ENCODE peak calls at places on chromosome 1, in eight cellular contexts. One of them, this sample, is unnamed.

GRCh38 chr1:54380285-54380882 is 25.8 kb downstream of the SSBP3 start:
- DNase-seq in HCT116: no peak
- DNase-seq in mammary epithelial cell: no peak
- DNase-seq in GM23248: no peak
- DNase-seq in K562: no peak
- DNase-seq in fibroblast of lung: no peak
- DNase-seq in SK-N-SH: no peak
- DNase-seq in IMR-90: no peak
- DNase-seq in this sample: no peak

GRCh38 chr1:54643736-54644135 is 2.1 kb downstream of the MROH7 start:
- DNase-seq in HCT116: no peak
- DNase-seq in mammary epithelial cell: no peak
- DNase-seq in GM23248: peak; percentile 15
- DNase-seq in K562: peak; percentile 6
- DNase-seq in fibroblast of lung: no peak
- DNase-seq in SK-N-SH: no peak
- DNase-seq in IMR-90: no peak
- DNase-seq in this sample: no peak

GRCh38 chr1:211951856-211952255 is 83.5 kb downstream of the INTS7 start:
- DNase-seq in HCT116: peak; percentile 28
- DNase-seq in mammary epithelial cell: peak; percentile 95
- DNase-seq in GM23248: peak; percentile 59
- DNase-seq in K562: no peak
- DNase-seq in fibroblast of lung: peak; percentile 11
- DNase-seq in SK-N-SH: no peak
- DNase-seq in IMR-90: peak; percentile 74
- DNase-seq in this sample: no peak

GRCh38 chr1:233614173-233614742 is 352 bp downstream of the KCNK1 start:
- DNase-seq in HCT116: peak; percentile 29
- DNase-seq in mammary epithelial cell: peak; percentile 70
- DNase-seq in GM23248: peak; percentile 84
- DNase-seq in K562: peak; percentile 35
- DNase-seq in fibroblast of lung: peak; percentile 32
- DNase-seq in SK-N-SH: no peak
- DNase-seq in IMR-90: peak; percentile 19
- DNase-seq in this sample: no peak

GRCh38 chr1:47996406-47997226 is 569 bp downstream of the TRABD2B start:
- DNase-seq in HCT116: no peak
- DNase-seq in mammary epithelial cell: no peak
- DNase-seq in GM23248: peak; percentile 38
- DNase-seq in K562: no peak
- DNase-seq in fibroblast of lung: no peak
- DNase-seq in SK-N-SH: peak; percentile 77
- DNase-seq in IMR-90: no peak
- DNase-seq in this sample: no peak

GRCh38 chr1:236132420-236133046 is 9.8 kb upstream of the GPR137B start:
- DNase-seq in HCT116: no peak
- DNase-seq in mammary epithelial cell: no peak
- DNase-seq in GM23248: no peak
- DNase-seq in K562: no peak
- DNase-seq in fibroblast of lung: no peak
- DNase-seq in SK-N-SH: no peak
- DNase-seq in IMR-90: no peak
- DNase-seq in this sample: no peak

GRCh38 chr1:54792686-54793282 is 8.3 kb downstream of the TTC22 start:
- DNase-seq in HCT116: no peak
- DNase-seq in mammary epithelial cell: no peak
- DNase-seq in GM23248: no peak
- DNase-seq in K562: no peak
- DNase-seq in fibroblast of lung: no peak
- DNase-seq in SK-N-SH: peak; percentile 93
- DNase-seq in IMR-90: no peak
- DNase-seq in this sample: no peak

GRCh38 chr1:178693368-178693767 is 31.7 kb upstream of the RALGPS2 start:
- DNase-seq in HCT116: peak; percentile 21
- DNase-seq in mammary epithelial cell: no peak
- DNase-seq in GM23248: peak; percentile 41
- DNase-seq in K562: no peak
- DNase-seq in fibroblast of lung: peak; percentile 38
- DNase-seq in SK-N-SH: no peak
- DNase-seq in IMR-90: peak; percentile 22
- DNase-seq in this sample: no peak

GRCh38 chr1:80251591-80251990 is 1245.1 kb upstream of the ADGRL4 start:
- DNase-seq in HCT116: no peak
- DNase-seq in mammary epithelial cell: no peak
- DNase-seq in GM23248: no peak
- DNase-seq in K562: no peak
- DNase-seq in fibroblast of lung: peak; percentile 21
- DNase-seq in SK-N-SH: no peak
- DNase-seq in IMR-90: no peak
- DNase-seq in this sample: no peak

GRCh38 chr1:154422521-154422920 is 17.4 kb downstream of the IL6R start:
- DNase-seq in HCT116: no peak
- DNase-seq in mammary epithelial cell: peak; percentile 69
- DNase-seq in GM23248: no peak
- DNase-seq in K562: no peak
- DNase-seq in fibroblast of lung: no peak
- DNase-seq in SK-N-SH: no peak
- DNase-seq in IMR-90: no peak
- DNase-seq in this sample: no peak

GRCh38 chr1:26531651-26532131 is 2.1 kb downstream of the RPS6KA1 start:
- DNase-seq in HCT116: no peak
- DNase-seq in mammary epithelial cell: peak; percentile 69
- DNase-seq in GM23248: no peak
- DNase-seq in K562: no peak
- DNase-seq in fibroblast of lung: no peak
- DNase-seq in SK-N-SH: peak; percentile 13
- DNase-seq in IMR-90: no peak
- DNase-seq in this sample: no peak

GRCh38 chr1:26697978-26698849 is 2.4 kb downstream of the ARID1A start:
- DNase-seq in HCT116: peak; percentile 80
- DNase-seq in mammary epithelial cell: peak; percentile 93
- DNase-seq in GM23248: peak; percentile 94
- DNase-seq in K562: peak; percentile 52
- DNase-seq in fibroblast of lung: peak; percentile 97
- DNase-seq in SK-N-SH: peak; percentile 76
- DNase-seq in IMR-90: peak; percentile 99
- DNase-seq in this sample: peak; percentile 84

GRCh38 chr1:210657806-210658205 is 329.1 kb downstream of the HHAT start:
- DNase-seq in HCT116: no peak
- DNase-seq in mammary epithelial cell: no peak
- DNase-seq in GM23248: no peak
- DNase-seq in K562: no peak
- DNase-seq in fibroblast of lung: no peak
- DNase-seq in SK-N-SH: no peak
- DNase-seq in IMR-90: no peak
- DNase-seq in this sample: no peak

GRCh38 chr1:204977327-204977726 is 65.7 kb upstream of the CNTN2 start:
- DNase-seq in HCT116: no peak
- DNase-seq in mammary epithelial cell: no peak
- DNase-seq in GM23248: no peak
- DNase-seq in K562: no peak
- DNase-seq in fibroblast of lung: no peak
- DNase-seq in SK-N-SH: no peak
- DNase-seq in IMR-90: no peak
- DNase-seq in this sample: no peak

GRCh38 chr1:192639607-192640368 is 3.8 kb downstream of the RGS13 start:
- DNase-seq in HCT116: peak; percentile 7
- DNase-seq in mammary epithelial cell: peak; percentile 12
- DNase-seq in GM23248: peak; percentile 54
- DNase-seq in K562: no peak
- DNase-seq in fibroblast of lung: no peak
- DNase-seq in SK-N-SH: no peak
- DNase-seq in IMR-90: peak; percentile 88
- DNase-seq in this sample: peak; percentile 66

GRCh38 chr1:8911416-8912309 is 33.2 kb upstream of the ENO1 start:
- DNase-seq in HCT116: no peak
- DNase-seq in mammary epithelial cell: peak; percentile 76
- DNase-seq in GM23248: no peak
- DNase-seq in K562: no peak
- DNase-seq in fibroblast of lung: no peak
- DNase-seq in SK-N-SH: no peak
- DNase-seq in IMR-90: no peak
- DNase-seq in this sample: no peak

GRCh38 chr1:170694172-170694926 is 30.4 kb downstream of the PRRX1 start:
- DNase-seq in HCT116: no peak
- DNase-seq in mammary epithelial cell: no peak
- DNase-seq in GM23248: peak; percentile 52
- DNase-seq in K562: no peak
- DNase-seq in fibroblast of lung: peak; percentile 38
- DNase-seq in SK-N-SH: no peak
- DNase-seq in IMR-90: no peak
- DNase-seq in this sample: no peak
- H2AFZ ChIP-seq in HCT116: no peak overlapping the region
- H2AFZ ChIP-seq in mammary epithelial cell: no peak overlapping the region
- H2AFZ ChIP-seq in GM23248: no peak overlapping the region
- H2AFZ ChIP-seq in K562: no peak overlapping the region
- H2AFZ ChIP-seq in fibroblast of lung: no peak overlapping the region
- H2AFZ ChIP-seq in SK-N-SH: no peak overlapping the region
- H2AFZ ChIP-seq in IMR-90: no peak overlapping the region
- H2AFZ ChIP-seq in this sample: no peak overlapping the region

DNA sequence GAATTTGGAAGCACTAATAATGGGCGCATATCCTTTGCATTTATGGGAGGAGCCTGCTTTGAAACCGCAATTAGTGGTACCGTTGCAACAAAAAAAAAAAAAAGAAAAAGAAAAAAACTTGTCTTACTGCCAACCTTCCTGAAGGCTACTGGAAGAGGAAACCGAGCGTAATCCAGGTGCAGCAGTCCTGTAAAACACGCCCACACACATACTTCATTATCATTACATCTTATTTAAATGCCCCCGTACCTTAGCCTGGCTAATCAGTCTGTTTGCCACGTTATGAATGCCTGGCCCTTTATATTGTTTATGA is 686 bp upstream of the ZNF281 start:
- DNase-seq in HCT116: peak; percentile 68
- DNase-seq in mammary epithelial cell: peak; percentile 88
- DNase-seq in GM23248: peak; percentile 33
- DNase-seq in K562: peak; percentile 21
- DNase-seq in fibroblast of lung: no peak
- DNase-seq in SK-N-SH: peak; percentile 10
- DNase-seq in IMR-90: no peak
- DNase-seq in this sample: peak; percentile 67
- H3K9ac ChIP-seq in HCT116: peak overlapping the region; percentile 84
- H3K9ac ChIP-seq in mammary epithelial cell: no peak overlapping the region
- H3K9ac ChIP-seq in GM23248: no peak overlapping the region
- H3K9ac ChIP-seq in K562: peak overlapping the region; percentile 91
- H3K9ac ChIP-seq in fibroblast of lung: no peak overlapping the region
- H3K9ac ChIP-seq in SK-N-SH: no peak overlapping the region
- H3K9ac ChIP-seq in IMR-90: no peak overlapping the region
- H3K9ac ChIP-seq in this sample: peak overlapping the region; percentile 96

GRCh38 chr1:10814312-10814711 is 17.9 kb upstream of the CASZ1 start:
- DNase-seq in HCT116: no peak
- DNase-seq in mammary epithelial cell: no peak
- DNase-seq in GM23248: no peak
- DNase-seq in K562: no peak
- DNase-seq in fibroblast of lung: no peak
- DNase-seq in SK-N-SH: no peak
- DNase-seq in IMR-90: no peak
- DNase-seq in this sample: no peak

GRCh38 chr1:10816743-10817369 is 20.4 kb upstream of the CASZ1 start:
- DNase-seq in HCT116: no peak
- DNase-seq in mammary epithelial cell: no peak
- DNase-seq in GM23248: no peak
- DNase-seq in K562: no peak
- DNase-seq in fibroblast of lung: no peak
- DNase-seq in SK-N-SH: no peak
- DNase-seq in IMR-90: no peak
- DNase-seq in this sample: no peak

GRCh38 chr1:10815863-10816195 is 19.4 kb upstream of the CASZ1 start:
- DNase-seq in HCT116: no peak
- DNase-seq in mammary epithelial cell: no peak
- DNase-seq in GM23248: no peak
- DNase-seq in K562: no peak
- DNase-seq in fibroblast of lung: no peak
- DNase-seq in SK-N-SH: no peak
- DNase-seq in IMR-90: no peak
- DNase-seq in this sample: no peak

GRCh38 chr1:10814954-10815862 is 18.8 kb upstream of the CASZ1 start:
- DNase-seq in HCT116: no peak
- DNase-seq in mammary epithelial cell: no peak
- DNase-seq in GM23248: no peak
- DNase-seq in K562: no peak
- DNase-seq in fibroblast of lung: no peak
- DNase-seq in SK-N-SH: no peak
- DNase-seq in IMR-90: no peak
- DNase-seq in this sample: no peak

GRCh38 chr1:10816233-10816632 is 19.8 kb upstream of the CASZ1 start:
- DNase-seq in HCT116: no peak
- DNase-seq in mammary epithelial cell: no peak
- DNase-seq in GM23248: no peak
- DNase-seq in K562: no peak
- DNase-seq in fibroblast of lung: no peak
- DNase-seq in SK-N-SH: no peak
- DNase-seq in IMR-90: no peak
- DNase-seq in this sample: no peak
- H2AFZ ChIP-seq in HCT116: no peak overlapping the region
- H2AFZ ChIP-seq in mammary epithelial cell: no peak overlapping the region
- H2AFZ ChIP-seq in GM23248: no peak overlapping the region
- H2AFZ ChIP-seq in K562: no peak overlapping the region
- H2AFZ ChIP-seq in fibroblast of lung: no peak overlapping the region
- H2AFZ ChIP-seq in SK-N-SH: no peak overlapping the region
- H2AFZ ChIP-seq in IMR-90: no peak overlapping the region
- H2AFZ ChIP-seq in this sample: no peak overlapping the region

DNA sequence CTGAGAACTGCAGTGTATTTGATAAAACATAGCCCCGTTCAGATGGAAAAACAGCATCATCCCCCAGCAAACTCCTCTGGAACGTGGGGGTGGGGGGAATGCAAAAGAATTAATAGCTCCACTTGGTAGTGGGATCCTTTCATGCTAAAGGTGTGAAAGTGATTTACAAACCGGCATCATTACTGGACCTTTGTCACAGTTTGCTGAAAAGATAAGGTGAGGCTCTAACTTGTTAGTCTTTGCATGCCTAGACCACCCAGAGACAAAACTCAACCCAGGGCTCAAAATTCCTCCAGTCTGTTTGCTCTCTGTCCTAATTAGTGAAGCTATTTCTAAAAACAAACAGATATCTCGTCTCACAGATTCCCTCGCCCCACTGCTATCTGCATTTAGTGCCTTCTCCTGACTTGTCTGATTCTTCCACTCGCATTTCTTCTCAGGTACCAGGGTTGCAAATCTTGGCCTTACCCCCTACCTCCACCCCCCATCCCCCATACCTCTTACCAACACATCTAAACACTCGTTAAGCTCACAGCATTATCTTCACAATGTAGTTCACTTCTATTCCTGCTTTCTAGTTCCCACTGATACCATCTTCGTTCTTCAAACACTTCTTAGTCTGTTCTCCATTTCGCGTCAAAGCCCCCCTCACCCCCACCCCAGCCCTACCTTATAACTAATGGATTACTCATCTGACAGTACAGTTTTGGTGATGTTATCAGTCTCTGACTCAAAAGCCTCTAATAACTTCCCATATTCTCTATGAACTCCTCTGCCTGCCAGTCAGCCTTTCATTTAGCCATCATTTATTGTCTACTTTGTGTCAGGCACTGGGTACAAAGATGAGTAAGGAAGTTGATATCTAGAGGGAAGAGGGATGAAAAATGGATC is 11.8 kb downstream of the IER5 start:
- DNase-seq in HCT116: no peak
- DNase-seq in mammary epithelial cell: peak; percentile 77
- DNase-seq in GM23248: peak; percentile 38
- DNase-seq in K562: no peak
- DNase-seq in fibroblast of lung: no peak
- DNase-seq in SK-N-SH: no peak
- DNase-seq in IMR-90: no peak
- DNase-seq in this sample: no peak
- H3K9ac ChIP-seq in HCT116: peak overlapping the region; percentile 37
- H3K9ac ChIP-seq in mammary epithelial cell: peak overlapping the region; percentile 71
- H3K9ac ChIP-seq in GM23248: peak overlapping the region; percentile 44
- H3K9ac ChIP-seq in K562: no peak overlapping the region
- H3K9ac ChIP-seq in fibroblast of lung: no peak overlapping the region
- H3K9ac ChIP-seq in SK-N-SH: peak overlapping the region; percentile 70
- H3K9ac ChIP-seq in IMR-90: peak overlapping the region; percentile 13
- H3K9ac ChIP-seq in this sample: no peak overlapping the region